ENCODE peak calls at places on chromosomes 4 and X, in eight cellular contexts. C is cardiac muscle cell, P is SK-N-SH, T is GM23248, U is H9, I is mesenchymal stem cell, B is psoas muscle, R is trophoblast cell. M is an unnamed sample.

GRCh38 chr4:124691801-124692200 is 20.7 kb downstream of the ANKRD50 start:
- DNase-seq in P (no peak), T (no peak), B (no peak), U (no peak), I (no peak), R (peak; percentile 50), C (no peak), M (no peak)

GRCh38 chr4:56388311-56388710 is 1.0 kb upstream of the AASDH start:
- DNase-seq in R (no peak), T (peak; percentile 39), C (no peak), U (no peak), B (no peak), I (peak; percentile 12), P (no peak), M (no peak)

GRCh38 chr4:965048-965765 is 8.2 kb downstream of the DGKQ start:
- DNase-seq in B (peak; percentile 32), T (no peak), I (no peak), U (no peak), P (no peak), C (no peak), R (no peak), M (no peak)

GRCh38 chrX:71910526-71911022 is at the start of gene NHSL2:
- DNase-seq in B (peak; percentile 56), I (peak; percentile 40), P (no peak), C (peak; percentile 16), R (no peak), U (peak; percentile 67), T (peak; percentile 57), M (peak; percentile 72)

GRCh38 chrX:69163936-69164741 is 1.1 kb downstream of the PJA1 start:
- DNase-seq in B (no peak), R (peak; percentile 6), T (peak; percentile 29), I (peak; percentile 19), U (peak; percentile 46), C (peak; percentile 20), P (peak; percentile 79), M (no peak)

GRCh38 chr4:55866973-55867574 is 13.6 kb downstream of the EXOC1 start:
- DNase-seq in P (peak; percentile 36), I (peak; percentile 84), T (peak; percentile 80), B (no peak), R (peak; percentile 80), C (peak; percentile 81), U (no peak), M (no peak)

GRCh38 chr4:80611366-80611765 is 275.8 kb downstream of the CFAP299 start:
- DNase-seq in T (no peak), C (no peak), I (no peak), R (no peak), B (no peak), P (no peak), U (no peak), M (no peak)

GRCh38 chr4:161714022-161714751 is 449.6 kb downstream of the FSTL5 start:
- DNase-seq in T (peak; percentile 24), U (no peak), R (no peak), C (no peak), B (no peak), I (peak; percentile 75), P (no peak), M (no peak)

GRCh38 chr4:24103434-24104168 is 213.8 kb upstream of the PPARGC1A start:
- DNase-seq in B (no peak), I (peak; percentile 56), T (no peak), P (no peak), C (peak; percentile 87), U (no peak), R (no peak), M (no peak)

GRCh38 chr4:91220315-91220714 is 1083.5 kb upstream of the GRID2 start:
- DNase-seq in U (no peak), B (no peak), P (no peak), R (no peak), T (no peak), I (no peak), C (no peak), M (no peak)

GRCh38 chr4:119785963-119786362 is 157.4 kb upstream of the PDE5A start:
- DNase-seq in I (peak; percentile 29), C (peak; percentile 32), P (no peak), R (peak; percentile 49), U (no peak), B (no peak), T (peak; percentile 46), M (no peak)

GRCh38 chr4:15786743-15787142 is 8.6 kb downstream of the CD38 start:
- DNase-seq in U (no peak), P (no peak), C (no peak), I (no peak), T (no peak), B (no peak), R (no peak), M (no peak)

GRCh38 chr4:79759793-79760192 is 313.2 kb downstream of the ANTXR2 start:
- DNase-seq in B (no peak), I (no peak), T (peak; percentile 0), R (no peak), U (no peak), C (no peak), P (no peak), M (no peak)

GRCh38 chr4:80492761-80493160 is 157.2 kb downstream of the CFAP299 start:
- DNase-seq in R (no peak), U (no peak), P (no peak), I (no peak), B (no peak), T (no peak), C (no peak), M (no peak)

GRCh38 chr4:48904101-48904500 is 2.5 kb downstream of the OCIAD2 start:
- DNase-seq in C (no peak), R (peak; percentile 75), B (no peak), P (no peak), I (no peak), U (no peak), T (no peak), M (no peak)

GRCh38 chr4:166941629-166942028 is 292.7 kb downstream of the SPOCK3 start:
- DNase-seq in R (peak; percentile 54), C (no peak), I (no peak), B (no peak), U (no peak), T (no peak), P (no peak), M (no peak)

GRCh38 chrX:139211568-139212182 is 318.9 kb upstream of the F9 start:
- DNase-seq in R (no peak), P (no peak), C (no peak), I (no peak), T (no peak), B (no peak), U (peak; percentile 31), M (no peak)

GRCh38 chrX:12378263-12378662 is 240.0 kb downstream of the FRMPD4 start:
- DNase-seq in R (no peak), C (no peak), T (no peak), P (no peak), B (no peak), U (no peak), I (no peak), M (no peak)

GRCh38 chrX:154014429-154015380 is 5.0 kb downstream of the IRAK1 start:
- DNase-seq in T (no peak), I (no peak), R (no peak), P (no peak), B (peak; percentile 34), U (no peak), C (no peak), M (no peak)

GRCh38 chrX:68807818-68808217 is 21.0 kb upstream of the EFNB1 start:
- DNase-seq in I (peak; percentile 12), U (no peak), P (no peak), B (no peak), R (peak; percentile 69), T (peak; percentile 47), C (peak; percentile 33), M (no peak)

GRCh38 chr4:6706173-6706572 is 3.5 kb downstream of the MRFAP1L1 start:
- DNase-seq in U (no peak), T (no peak), I (no peak), C (no peak), B (no peak), P (no peak), R (no peak), M (no peak)
- H3K4me1 ChIP-seq in U (peaks cover 8% of the 10 kb centered on the region), T (peaks cover 21% of the 10 kb centered on the region), I (peaks cover 1% of the 10 kb centered on the region), C (peaks cover 13% of the 10 kb centered on the region), B (peaks cover 60% of the 10 kb centered on the region), P (peaks cover 13% of the 10 kb centered on the region), R (no peaks in the 10 kb centered on the region), M (peaks cover 60% of the 10 kb centered on the region)

GRCh38 chr4:3409571-3410091 is 32.1 kb upstream of the HGFAC start:
- DNase-seq in T (no peak), U (peak; percentile 20), I (no peak), R (no peak), B (peak; percentile 30), P (no peak), C (no peak), M (peak; percentile 53)
- H3K4me1 ChIP-seq in T (no peaks in the 10 kb centered on the region), U (no peaks in the 10 kb centered on the region), I (peaks cover 21% of the 10 kb centered on the region), R (no peaks in the 10 kb centered on the region), B (peaks cover 6% of the 10 kb centered on the region), P (no peaks in the 10 kb centered on the region), C (peaks cover 3% of the 10 kb centered on the region), M (no peaks in the 10 kb centered on the region)

DNA sequence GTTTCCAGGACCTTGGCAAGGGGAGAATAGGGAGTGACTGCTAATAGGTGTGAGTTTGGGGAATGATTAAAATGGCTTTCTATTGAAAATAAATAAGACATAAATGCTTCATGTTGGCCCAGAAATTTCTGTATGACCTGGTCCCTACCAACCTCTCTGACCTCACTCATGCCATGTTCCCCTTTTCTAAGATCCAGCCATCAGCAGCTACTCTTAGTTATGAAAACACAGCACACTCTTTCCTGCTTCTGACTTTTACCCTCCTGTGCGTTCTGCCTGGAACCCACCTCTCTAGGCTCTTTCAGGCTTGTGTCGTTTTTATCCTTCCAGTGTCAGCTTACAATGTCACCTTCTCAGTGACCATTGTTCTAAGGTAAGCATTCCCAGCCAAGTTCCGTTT is 14.8 kb upstream of the CXCL5 start:
- DNase-seq in U (no peak), P (no peak), I (no peak), C (no peak), B (no peak), T (no peak), R (no peak), M (no peak)
- H3K4me1 ChIP-seq in U (peaks cover 5% of the 10 kb centered on the region), P (no peaks in the 10 kb centered on the region), I (no peaks in the 10 kb centered on the region), C (no peaks in the 10 kb centered on the region), B (no peaks in the 10 kb centered on the region), T (no peaks in the 10 kb centered on the region), R (no peaks in the 10 kb centered on the region), M (no peaks in the 10 kb centered on the region)

GRCh38 chr4:153244969-153245368 is 40.7 kb downstream of the TRIM2 start:
- DNase-seq in P (no peak), U (no peak), T (no peak), B (no peak), I (no peak), R (no peak), C (no peak), M (no peak)
- H3K4me1 ChIP-seq in P (peaks cover 4% of the 10 kb centered on the region), U (peaks cover 13% of the 10 kb centered on the region), T (peaks cover 6% of the 10 kb centered on the region), B (peaks cover 21% of the 10 kb centered on the region), I (peaks cover 21% of the 10 kb centered on the region), R (no peaks in the 10 kb centered on the region), C (peaks cover 12% of the 10 kb centered on the region), M (peaks cover 33% of the 10 kb centered on the region)

GRCh38 chr4:85565761-85566480 is 91.0 kb downstream of the ARHGAP24 start:
- DNase-seq in U (no peak), I (peak; percentile 43), R (peak; percentile 67), P (no peak), T (peak; percentile 64), C (peak; percentile 60), B (no peak), M (no peak)
- H3K4me1 ChIP-seq in U (peaks cover 2% of the 10 kb centered on the region), I (no peaks in the 10 kb centered on the region), R (no peaks in the 10 kb centered on the region), P (no peaks in the 10 kb centered on the region), T (peaks cover 11% of the 10 kb centered on the region), C (no peaks in the 10 kb centered on the region), B (no peaks in the 10 kb centered on the region), M (no peaks in the 10 kb centered on the region)